ENCODE peak calls at places on chromosomes 3 and 15, in eight cellular contexts. H, N, K, Z, X, F, B and C are unnamed samples.

GRCh38 chr15:65184305-65184943 is 718 bp downstream of the CLPX start:
- DNase-seq in Z (no peak), F (peak), N (peak), H (peak), K (peak), B (peak), X (peak), C (peak)

GRCh38 chr15:84570164-84570692 is 30.6 kb upstream of the ZSCAN2 start:
- DNase-seq in B (peak), H (peak), X (peak), Z (no peak), N (no peak), K (peak), F (peak), C (peak)

GRCh38 chr15:96687388-96688107 is 357.0 kb downstream of the NR2F2 start:
- DNase-seq in B (no peak), Z (no peak), H (no peak), K (no peak), X (no peak), F (no peak), N (no peak), C (no peak)

GRCh38 chr3:80688814-80689213 is 921.0 kb upstream of the ROBO1 start:
- DNase-seq in B (no peak), N (peak), X (peak), Z (no peak), K (no peak), F (no peak), H (no peak), C (no peak)

GRCh38 chr15:20344601-20345400 is 196.8 kb downstream of the GOLGA6L6 start:
- DNase-seq in X (no peak), N (no peak), H (peak), Z (no peak), B (peak), F (no peak), K (no peak), C (no peak)

GRCh38 chr3:70744536-70744935 is 432.1 kb upstream of the MDFIC2 start:
- DNase-seq in Z (no peak), X (no peak), N (no peak), H (no peak), B (no peak), F (no peak), K (no peak), C (no peak)

GRCh38 chr3:184685646-184686045 is 26.2 kb downstream of the MAGEF1 start:
- DNase-seq in H (no peak), N (no peak), B (no peak), F (no peak), X (no peak), Z (no peak), K (no peak), C (no peak)

GRCh38 chr15:87610366-87610765 is 646.2 kb downstream of the NTRK3 start:
- DNase-seq in N (no peak), F (no peak), B (no peak), K (no peak), X (no peak), Z (no peak), H (no peak), C (no peak)

GRCh38 chr3:144018776-144019175 is 47.2 kb downstream of the DIPK2A start:
- DNase-seq in B (no peak), Z (no peak), F (no peak), X (no peak), N (no peak), K (peak), H (no peak), C (no peak)

GRCh38 chr3:98329392-98330124 is 24.1 kb upstream of the OR5K4 start:
- DNase-seq in F (peak), Z (no peak), N (peak), H (peak), X (peak), K (peak), B (no peak), C (peak)

GRCh38 chr15:98842192-98842972 is 165.2 kb downstream of the PGPEP1L start:
- DNase-seq in X (no peak), B (no peak), N (no peak), H (no peak), Z (no peak), K (no peak), F (no peak), C (no peak)

GRCh38 chr3:156681003-156681402 is 6.6 kb downstream of the TIPARP start:
- DNase-seq in K (peak), H (no peak), N (peak), F (no peak), B (no peak), X (peak), Z (peak), C (peak)

GRCh38 chr3:180594631-180595348 is 7.2 kb upstream of the TTC14 start:
- DNase-seq in B (no peak), H (no peak), Z (peak), K (peak), N (peak), F (no peak), X (peak), C (peak)

GRCh38 chr3:172341482-172342059 is 106.7 kb downstream of the GHSR start:
- DNase-seq in Z (peak), N (peak), B (no peak), X (peak), K (peak), H (no peak), F (peak), C (peak)

GRCh38 chr3:50450135-50450911 is 53.1 kb downstream of the CACNA2D2 start:
- DNase-seq in B (peak), F (peak), X (peak), K (no peak), H (peak), N (no peak), Z (no peak), C (no peak)

GRCh38 chr3:189927975-189928895 is 192.5 kb downstream of the P3H2 start:
- DNase-seq in X (no peak), N (no peak), Z (no peak), H (no peak), F (no peak), B (no peak), K (no peak), C (no peak)

GRCh38 chr3:190384241-190384863 is 3.6 kb upstream of the CLDN16 start:
- DNase-seq in B (no peak), N (no peak), H (no peak), K (peak), X (peak), Z (no peak), F (no peak), C (peak)

GRCh38 chr3:73719413-73719831 is 94.7 kb upstream of the PDZRN3 start:
- DNase-seq in K (peak), X (no peak), N (no peak), H (no peak), F (no peak), Z (no peak), B (no peak), C (no peak)

GRCh38 chr3:62237296-62237948 is 135.9 kb downstream of the FEZF2 start:
- DNase-seq in K (no peak), Z (no peak), H (no peak), X (no peak), F (no peak), B (no peak), N (no peak), C (no peak)

GRCh38 chr3:30034246-30034991 is 572.0 kb upstream of the TGFBR2 start:
- DNase-seq in N (no peak), X (no peak), K (no peak), Z (no peak), B (no peak), H (no peak), F (no peak), C (no peak)

GRCh38 chr15:55993804-55994539 is 560 bp upstream of the NEDD4 start:
- DNase-seq in F (no peak), N (no peak), X (peak), H (no peak), Z (no peak), K (no peak), B (no peak), C (peak)

GRCh38 chr3:104878395-104878794 is 488.3 kb upstream of the ALCAM start:
- DNase-seq in F (no peak), K (peak), X (no peak), Z (no peak), H (no peak), B (no peak), N (no peak), C (no peak)

GRCh38 chr15:40217166-40217785 is 21.6 kb upstream of the PAK6 start:
- DNase-seq in N (peak), B (no peak), Z (peak), X (peak), K (peak), F (peak), H (no peak), C (peak)

GRCh38 chr15:74238984-74239645 is 3.0 kb downstream of the CCDC33 start:
- DNase-seq in B (no peak), H (no peak), N (peak), F (no peak), Z (no peak), X (peak), K (no peak), C (no peak)

GRCh38 chr3:53056442-53056841 is 10.6 kb upstream of the SFMBT1 start:
- DNase-seq in Z (no peak), X (peak), H (no peak), N (no peak), F (no peak), B (no peak), K (peak), C (peak)

GRCh38 chr15:39583586-39584265 is 2.8 kb downstream of the THBS1 start:
- DNase-seq in H (no peak), B (no peak), K (no peak), F (peak), Z (no peak), N (no peak), X (peak), C (peak)